ENCODE peak calls at places on chromosome 13, in ten cellular contexts. S, I, C, B, T, K, Y, X, Q and U are unnamed samples.

GRCh38 chr13:51479199-51479523 is 26.3 kb upstream of the INTS6 start:
- DNase-seq in S (no peak), I (no peak), C (no peak), B (no peak), T (no peak), K (no peak), Y (peak), X (peak), Q (no peak), U (no peak)

GRCh38 chr13:66574606-66575005 is 655.5 kb downstream of the PCDH9 start:
- DNase-seq in S (no peak), I (no peak), C (no peak), B (no peak), T (no peak), K (no peak), Y (peak), X (no peak), Q (no peak), U (no peak)

GRCh38 chr13:34265016-34265692 is 447.2 kb downstream of the RFC3 start:
- DNase-seq in S (no peak), I (no peak), C (no peak), B (no peak), T (no peak), K (no peak), Y (no peak), X (peak), Q (no peak), U (no peak)

GRCh38 chr13:110347535-110348308 is 40.6 kb downstream of the COL4A2 start:
- DNase-seq in S (no peak), I (no peak), C (no peak), B (no peak), T (no peak), K (no peak), Y (peak), X (no peak), Q (no peak), U (peak)

GRCh38 chr13:35478384-35479222 is 2.1 kb upstream of the MAB21L1 start:
- DNase-seq in S (no peak), I (peak), C (no peak), B (no peak), T (no peak), K (no peak), Y (no peak), X (no peak), Q (no peak), U (no peak)

GRCh38 chr13:73870970-73871935 is 263.0 kb downstream of the KLF12 start:
- DNase-seq in S (no peak), I (no peak), C (no peak), B (peak), T (no peak), K (peak), Y (peak), X (peak), Q (no peak), U (no peak)

GRCh38 chr13:76038920-76039716 is 403.0 kb downstream of the LMO7 start:
- DNase-seq in S (no peak), I (no peak), C (no peak), B (no peak), T (no peak), K (no peak), Y (no peak), X (no peak), Q (no peak), U (no peak)

GRCh38 chr13:100984349-100984748 is 309.8 kb upstream of the TMTC4 start:
- DNase-seq in S (no peak), I (no peak), C (no peak), B (no peak), T (no peak), K (no peak), Y (no peak), X (no peak), Q (no peak), U (no peak)

GRCh38 chr13:114088863-114089262 is 43.6 kb downstream of the RASA3 start:
- DNase-seq in S (peak), I (no peak), C (no peak), B (no peak), T (no peak), K (no peak), Y (no peak), X (no peak), Q (no peak), U (no peak)

GRCh38 chr13:30818323-30818960 is 83.1 kb downstream of the ALOX5AP start:
- DNase-seq in S (no peak), I (no peak), C (no peak), B (no peak), T (no peak), K (no peak), Y (peak), X (no peak), Q (no peak), U (no peak)

GRCh38 chr13:39960206-39960605 is 304.7 kb downstream of the COG6 start:
- DNase-seq in S (no peak), I (no peak), C (no peak), B (no peak), T (no peak), K (no peak), Y (no peak), X (no peak), Q (no peak), U (no peak)

GRCh38 chr13:30145709-30146367 is 161.5 kb downstream of the KATNAL1 start:
- DNase-seq in S (no peak), I (no peak), C (no peak), B (no peak), T (no peak), K (no peak), Y (no peak), X (no peak), Q (no peak), U (no peak)

GRCh38 chr13:50365683-50366391 is 350.6 kb downstream of the KCNRG start:
- DNase-seq in S (no peak), I (no peak), C (no peak), B (no peak), T (peak), K (no peak), Y (no peak), X (peak), Q (no peak), U (no peak)

GRCh38 chr13:93690139-93690538 is 463.5 kb downstream of the GPC6 start:
- DNase-seq in S (no peak), I (no peak), C (no peak), B (no peak), T (no peak), K (peak), Y (peak), X (no peak), Q (no peak), U (no peak)

GRCh38 chr13:43397110-43397509 is 373.7 kb downstream of the DNAJC15 start:
- DNase-seq in S (no peak), I (no peak), C (no peak), B (no peak), T (no peak), K (no peak), Y (peak), X (no peak), Q (no peak), U (no peak)

GRCh38 chr13:93338906-93339305 is 112.3 kb downstream of the GPC6 start:
- DNase-seq in S (no peak), I (no peak), C (no peak), B (no peak), T (no peak), K (no peak), Y (peak), X (no peak), Q (no peak), U (no peak)

GRCh38 chr13:110403315-110403714 is 96.2 kb downstream of the COL4A2 start:
- DNase-seq in S (no peak), I (no peak), C (no peak), B (no peak), T (no peak), K (no peak), Y (peak), X (no peak), Q (no peak), U (no peak)

GRCh38 chr13:77811981-77812380 is 106.7 kb downstream of the EDNRB start:
- DNase-seq in S (no peak), I (no peak), C (no peak), B (no peak), T (no peak), K (no peak), Y (no peak), X (no peak), Q (no peak), U (no peak)
- H3K27ac ChIP-seq in S (no peak), I (no peak), C (no peak), B (no peak), T (no peak), K (no peak), Y (no peak), X (no peak), Q (no peak), U (no peak)

GRCh38 chr13:44917589-44918322 is 71.5 kb downstream of the NUFIP1 start:
- DNase-seq in S (peak), I (peak), C (peak), B (peak), T (peak), K (peak), Y (peak), X (peak), Q (peak), U (peak)
- TF ChIP-seq POLR2A in S (no peak), I (peak), C (peak), B (peak), T (peak), K (peak), Y (no peak), X (no peak), Q (no peak), U (no peak)

GRCh38 chr13:112951674-112952371 is 17.2 kb upstream of the MCF2L start:
- DNase-seq in S (no peak), I (no peak), C (no peak), B (no peak), T (no peak), K (no peak), Y (no peak), X (no peak), Q (no peak), U (no peak)
- TF ChIP-seq CTCF in S (no peak), I (no peak), C (no peak), B (no peak), T (no peak), K (no peak), Y (no peak), X (no peak), Q (no peak), U (no peak)

GRCh38 chr13:98774776-98775175 is 22.3 kb upstream of the SLC15A1 start:
- DNase-seq in S (no peak), I (no peak), C (no peak), B (no peak), T (no peak), K (no peak), Y (no peak), X (no peak), Q (no peak), U (no peak)
- H3K27ac ChIP-seq in S (no peak), I (no peak), C (no peak), B (no peak), T (no peak), K (no peak), Y (no peak), X (no peak), Q (no peak), U (no peak)

GRCh38 chr13:36965767-36966166 is 33.4 kb downstream of the ALG5 start:
- DNase-seq in S (no peak), I (no peak), C (no peak), B (no peak), T (no peak), K (no peak), Y (peak), X (peak), Q (no peak), U (no peak)

GRCh38 chr13:36966404-36966803 is 32.7 kb downstream of the ALG5 start:
- DNase-seq in S (no peak), I (no peak), C (no peak), B (no peak), T (no peak), K (no peak), Y (no peak), X (peak), Q (no peak), U (no peak)
- TF ChIP-seq POLR2A in S (no peak), I (no peak), C (no peak), B (no peak), T (no peak), K (no peak), Y (no peak), X (no peak), Q (no peak), U (no peak)

GRCh38 chr13:89695343-89696257 is 1651.9 kb upstream of the MIR17HG start:
- DNase-seq in S (no peak), I (no peak), C (no peak), B (peak), T (no peak), K (peak), Y (peak), X (peak), Q (peak), U (no peak)
- TF ChIP-seq CTCF in S (peak), I (peak), C (peak), B (peak), T (peak), K (peak), Y (peak), X (peak), Q (no peak), U (no peak)